ENCODE peak calls at places on chromosomes 7 and 10, in four cellular contexts. P is EL, Y is NCI-H1105, M is ovary. W is an unnamed sample.

GRCh38 chr10:21021843-21022594 is 124.9 kb upstream of the NEBL start:
- DNase-seq in P (no peak), Y (no peak), M (no peak), W (no peak)

GRCh38 chr10:61110188-61110844 is 166.3 kb upstream of the RHOBTB1 start:
- DNase-seq in P (peak), Y (no peak), M (no peak), W (peak)

GRCh38 chr10:61973923-61974322 is 72.4 kb downstream of the ARID5B start:
- DNase-seq in P (no peak), Y (no peak), M (no peak), W (no peak)

GRCh38 chr10:56178210-56178609 is 182.8 kb downstream of the ZWINT start:
- DNase-seq in P (no peak), Y (no peak), M (no peak), W (no peak)

GRCh38 chr7:108066486-108066885 is 63.5 kb upstream of the LAMB1 start:
- DNase-seq in P (no peak), Y (no peak), M (no peak), W (no peak)

GRCh38 chr7:106623846-106624245 is 37.1 kb downstream of the CCDC71L start:
- DNase-seq in P (peak), Y (no peak), M (no peak), W (no peak)

GRCh38 chr7:112162161-112163020 is 43.8 kb downstream of the DOCK4 start:
- DNase-seq in P (peak), Y (peak), M (no peak), W (no peak)

GRCh38 chr10:118501171-118501570 is 94.3 kb downstream of the PRLHR start:
- DNase-seq in P (peak), Y (no peak), M (no peak), W (no peak)

GRCh38 chr10:11886851-11887250 is 63.7 kb downstream of the PROSER2 start:
- DNase-seq in P (no peak), Y (no peak), M (no peak), W (no peak)

GRCh38 chr10:4371691-4372295 is 454.2 kb upstream of the AKR1E2 start:
- DNase-seq in P (no peak), Y (no peak), M (no peak), W (peak)

GRCh38 chr10:60704480-60704879 is 73.8 kb upstream of the CDK1 start:
- DNase-seq in P (no peak), Y (no peak), M (no peak), W (peak)

GRCh38 chr10:30059209-30060107 is at the start of gene JCAD:
- DNase-seq in P (peak), Y (no peak), M (peak), W (no peak)

GRCh38 chr10:10873289-10873688 is 144.4 kb upstream of the CELF2 start:
- DNase-seq in P (no peak), Y (no peak), M (no peak), W (no peak)

GRCh38 chr7:27251513-27252306 is 9.1 kb downstream of the EVX1 start:
- DNase-seq in P (no peak), Y (no peak), M (no peak), W (no peak)

GRCh38 chr10:48607356-48608278 is 2.7 kb upstream of the ARHGAP22 start:
- DNase-seq in P (no peak), Y (peak), M (no peak), W (no peak)

GRCh38 chr10:50382576-50383023 is 131.3 kb upstream of the ASAH2 start:
- DNase-seq in P (no peak), Y (no peak), M (no peak), W (no peak)

GRCh38 chr10:31947144-31947926 is 18.7 kb upstream of the ARHGAP12 start:
- DNase-seq in P (peak), Y (no peak), M (no peak), W (peak)

GRCh38 chr10:86287966-86288579 is 78.5 kb downstream of the GRID1 start:
- DNase-seq in P (no peak), Y (no peak), M (no peak), W (no peak)

GRCh38 chr10:131532745-131533341 is 221.3 kb upstream of the TCERG1L start:
- DNase-seq in P (no peak), Y (no peak), M (no peak), W (no peak)

GRCh38 chr7:80596933-80597517 is 41.4 kb upstream of the CD36 start:
- DNase-seq in P (no peak), Y (no peak), M (no peak), W (no peak)

W was measured in astrocyte of the cerebellum.